ENCODE peak calls at places on chromosome 14, in seven cellular contexts. X is transverse colon, S is stomach, G is A549, T is SK-N-SH, V is suprapubic skin, O is H1. W is an unnamed sample. For H3K9me3, the result is how much of the 10 kb centered on the place peaks cover.

GRCh38 chr14:23648764-23649460 is 12.7 kb downstream of the DHRS2 start:
- DNase-seq in X (no peak), V (no peak), O (no peak), T (no peak), S (no peak), G (no peak), W (no peak)

GRCh38 chr14:86003998-86004397 is 474.1 kb downstream of the FLRT2 start:
- DNase-seq in V (no peak), S (no peak), G (no peak), T (no peak), X (no peak), O (no peak), W (no peak)

GRCh38 chr14:51625170-51625569 is 26.5 kb upstream of the FRMD6 start:
- DNase-seq in O (no peak), T (no peak), G (no peak), V (no peak), S (no peak), X (no peak), W (no peak)

GRCh38 chr14:42921876-42922275 is 1315.2 kb downstream of the LRFN5 start:
- DNase-seq in X (no peak), V (no peak), O (no peak), G (no peak), S (no peak), T (no peak), W (no peak)

GRCh38 chr14:99190696-99191662 is 81.0 kb downstream of the BCL11B start:
- DNase-seq in T (no peak), O (no peak), X (no peak), G (no peak), V (no peak), S (no peak), W (no peak)

GRCh38 chr14:54364555-54365415 is 32.0 kb upstream of the CDKN3 start:
- DNase-seq in V (no peak), X (no peak), T (no peak), O (peak), S (no peak), G (no peak), W (no peak)

GRCh38 chr14:68476212-68476964 is 316.5 kb downstream of the ZFP36L1 start:
- DNase-seq in X (peak), G (no peak), V (no peak), S (no peak), O (peak), T (no peak), W (peak)

GRCh38 chr14:53167602-53168328 is 14.6 kb upstream of the DDHD1 start:
- DNase-seq in G (no peak), S (no peak), T (no peak), X (no peak), O (no peak), V (no peak), W (no peak)

GRCh38 chr14:102723650-102724049 is 53.6 kb upstream of the TRAF3 start:
- DNase-seq in S (no peak), T (no peak), X (no peak), O (no peak), V (no peak), G (no peak), W (no peak)

GRCh38 chr14:29925106-29925722 is 2.4 kb downstream of the PRKD1 start:
- DNase-seq in V (no peak), S (no peak), T (no peak), G (no peak), X (no peak), O (no peak), W (no peak)

GRCh38 chr14:104239185-104239775 is 100.9 kb downstream of the KIF26A start:
- DNase-seq in X (no peak), G (no peak), V (peak), S (peak), O (no peak), T (no peak), W (peak)

GRCh38 chr14:89171628-89172027 is 245.4 kb downstream of the FOXN3 start:
- DNase-seq in G (no peak), V (no peak), T (no peak), O (no peak), S (no peak), X (no peak), W (no peak)

GRCh38 chr14:32702571-32702970 is 236.1 kb upstream of the NPAS3 start:
- DNase-seq in O (no peak), S (no peak), V (no peak), G (no peak), X (peak), T (no peak), W (peak)

GRCh38 chr14:80522936-80523335 is 311.6 kb upstream of the DIO2 start:
- DNase-seq in V (no peak), X (no peak), O (no peak), G (no peak), S (no peak), T (no peak), W (no peak)

GRCh38 chr14:59283380-59283779 is 94.9 kb downstream of the DAAM1 start:
- DNase-seq in O (no peak), V (no peak), X (no peak), T (no peak), G (no peak), S (no peak), W (no peak)

GRCh38 chr14:72169521-72169920 is 237.3 kb downstream of the RGS6 start:
- DNase-seq in S (no peak), X (no peak), T (peak), G (no peak), O (no peak), V (no peak), W (no peak)

GRCh38 chr14:51224551-51224950 is 15.5 kb upstream of the TMX1 start:
- DNase-seq in V (no peak), S (no peak), O (no peak), G (no peak), X (no peak), T (no peak), W (no peak)

GRCh38 chr14:50600849-50601248 is 40.9 kb downstream of the ATL1 start:
- DNase-seq in V (no peak), O (no peak), X (no peak), G (no peak), T (no peak), S (peak), W (no peak)

GRCh38 chr14:23365353-23366162 is 586 bp upstream of the EFS start:
- DNase-seq in X (no peak), S (peak), V (no peak), T (peak), O (peak), G (no peak), W (no peak)

GRCh38 chr14:68657300-68658028 is 135.4 kb downstream of the ZFP36L1 start:
- DNase-seq in V (no peak), O (peak), G (no peak), S (no peak), X (no peak), T (no peak), W (no peak)

GRCh38 chr14:81303258-81303935 is 82.6 kb upstream of the GTF2A1 start:
- DNase-seq in G (no peak), S (peak), V (no peak), T (no peak), O (no peak), X (peak), W (no peak)

GRCh38 chr14:106622200-106622745 is 1095.9 kb downstream of the TMEM121 start:
- DNase-seq in T (no peak), S (no peak), G (no peak), X (peak), O (no peak), V (no peak), W (no peak)

GRCh38 chr14:50978888-50979287 is 34.6 kb upstream of the PYGL start:
- DNase-seq in G (no peak), T (no peak), V (no peak), S (no peak), O (no peak), X (no peak), W (no peak)

GRCh38 chr14:105845725-105846309 is 319.4 kb downstream of the TMEM121 start:
- DNase-seq in T (no peak), S (no peak), V (peak), X (no peak), O (no peak), G (no peak), W (no peak)

GRCh38 chr14:73503648-73504047 is 12.9 kb downstream of the RIOX1 start:
- DNase-seq in X (no peak), S (no peak), G (no peak), V (no peak), T (no peak), O (no peak), W (no peak)

GRCh38 chr14:68309121-68309520 is 483.7 kb downstream of the ZFP36L1 start:
- DNase-seq in X (no peak), G (no peak), T (no peak), O (no peak), V (no peak), S (no peak), W (no peak)

GRCh38 chr14:80978403-80978802 is 23.0 kb downstream of the TSHR start:
- DNase-seq in V (no peak), T (peak), O (no peak), X (no peak), G (no peak), S (no peak), W (no peak)

GRCh38 chr14:23167006-23167847 is 16.2 kb downstream of the SLC7A8 start:
- DNase-seq in S (no peak), X (no peak), T (no peak), V (peak), O (no peak), G (no peak), W (no peak)

GRCh38 chr14:101228949-101229541 is 325.5 kb upstream of the RTL1 start:
- DNase-seq in G (peak), V (no peak), S (no peak), O (peak), T (peak), X (no peak), W (no peak)
- TF ChIP-seq CTCF in G (no peak), V (no peak), S (no peak), O (no peak), T (no peak), X (no peak), W (no peak)

DNA sequence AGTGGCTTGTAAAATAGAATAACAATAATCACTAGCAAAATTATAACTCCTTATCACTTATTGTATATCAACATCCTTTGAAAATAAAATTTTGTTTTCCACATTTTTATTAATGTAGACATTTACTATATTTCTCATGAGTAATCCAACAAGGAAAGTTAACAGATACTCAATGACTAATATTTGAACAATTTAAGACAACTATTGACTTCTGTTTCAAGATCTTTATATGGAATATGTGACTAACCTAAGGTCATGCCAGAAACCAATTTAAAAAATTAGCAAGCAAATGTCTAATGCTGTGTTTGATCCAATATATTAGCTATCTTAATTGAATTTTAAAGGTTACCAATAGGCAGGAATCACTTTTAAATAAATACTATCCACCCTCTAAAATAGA is 638.5 kb upstream of the FLRT2 start:
- DNase-seq in O (no peak), V (no peak), S (no peak), G (no peak), X (no peak), T (no peak), W (no peak)
- H3K9me3 ChIP-seq in O (under half), V (under half), S (under half), G (under half), X (under half), T (under half), W (under half)

DNA sequence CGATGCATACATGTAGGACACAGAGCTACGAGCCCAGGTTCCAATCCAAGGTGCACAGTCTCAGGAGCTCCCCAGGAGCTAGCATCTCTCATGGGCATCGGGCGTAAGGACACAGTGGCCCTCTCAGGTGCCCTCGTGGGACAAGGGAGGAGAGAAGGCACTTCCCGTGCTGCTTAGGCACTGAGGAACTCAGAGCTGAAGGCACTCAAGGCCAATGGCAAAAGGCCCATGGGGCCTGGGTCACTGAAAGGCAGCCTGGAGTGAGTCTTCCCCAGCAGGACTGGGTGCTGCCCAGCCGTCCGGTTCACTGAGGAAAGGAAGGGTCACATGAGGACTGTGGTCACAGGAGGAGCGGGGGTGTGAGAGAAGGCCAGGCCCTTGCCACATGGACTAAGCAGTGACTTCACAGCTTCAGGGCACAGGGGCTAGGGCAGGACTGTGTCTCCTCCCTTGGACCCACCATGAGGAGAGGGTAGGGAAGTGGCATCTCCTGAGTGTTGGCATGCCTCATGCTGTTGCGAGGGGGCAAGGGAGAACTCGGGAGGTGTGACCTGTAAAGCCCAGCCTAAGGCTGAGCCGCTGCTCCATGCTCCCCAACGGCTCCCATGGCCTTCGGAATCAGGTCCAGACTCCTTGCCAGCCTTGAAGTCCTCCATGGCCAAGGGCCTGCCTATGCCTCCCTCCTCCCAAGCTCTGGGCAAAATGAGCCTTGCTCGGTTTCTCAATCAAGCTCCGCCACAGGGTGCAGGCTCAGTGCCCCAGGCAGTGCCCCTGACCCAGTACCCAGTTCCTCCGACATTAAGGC is 51.8 kb downstream of the CHGA start:
- DNase-seq in V (no peak), O (no peak), X (no peak), S (no peak), T (no peak), G (no peak), W (no peak)
- TF ChIP-seq EP300 in V (no peak), O (no peak), X (no peak), S (no peak), T (no peak), G (no peak), W (no peak)

GRCh38 chr14:78763746-78764145 is 593.6 kb downstream of the NRXN3 start:
- DNase-seq in T (no peak), O (no peak), G (no peak), S (no peak), X (no peak), V (no peak), W (no peak)

GRCh38 chr14:78754059-78754458 is 583.9 kb downstream of the NRXN3 start:
- DNase-seq in S (no peak), V (no peak), X (no peak), T (no peak), O (no peak), G (no peak), W (no peak)

GRCh38 chr14:78752789-78753188 is 582.6 kb downstream of the NRXN3 start:
- DNase-seq in T (no peak), S (no peak), V (no peak), X (peak), G (no peak), O (no peak), W (no peak)

GRCh38 chr14:78762331-78762730 is 592.2 kb downstream of the NRXN3 start:
- DNase-seq in S (no peak), T (no peak), V (no peak), O (no peak), X (no peak), G (no peak), W (no peak)

DNA sequence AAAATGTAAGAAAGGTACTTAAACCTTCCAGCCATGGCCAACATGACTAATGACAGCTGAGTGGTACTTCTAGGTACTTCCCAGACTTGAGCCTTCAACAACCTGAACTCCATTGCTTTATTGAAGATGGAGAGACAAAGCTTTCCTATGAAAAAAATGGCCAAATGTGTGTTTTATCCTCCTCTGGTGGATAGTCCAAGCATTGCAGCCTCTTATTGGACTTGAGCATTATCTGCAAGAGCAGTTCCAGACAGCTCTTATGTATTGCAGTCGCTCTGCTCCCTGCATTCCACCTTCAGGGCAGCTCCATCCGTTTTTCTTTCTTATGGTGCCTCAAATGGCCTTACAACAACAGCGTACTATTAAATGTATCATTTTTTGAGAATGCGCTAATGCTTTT is 588.2 kb downstream of the NRXN3 start:
- DNase-seq in V (no peak), O (no peak), G (peak), X (no peak), S (no peak), T (peak), W (no peak)
- TF ChIP-seq CTCF in V (no peak), O (peak), G (peak), X (peak), S (peak), T (peak), W (no peak)

GRCh38 chr14:37615582-37616289 is 20.3 kb downstream of the TTC6 start:
- DNase-seq in O (no peak), T (no peak), X (no peak), S (no peak), V (no peak), G (no peak), W (no peak)
- H3K9me3 ChIP-seq in O (under half), T (under half), X (under half), S (under half), V (under half), G (under half), W (under half)

GRCh38 chr14:65226824-65227604 is 124.7 kb upstream of the MAX start:
- DNase-seq in V (no peak), S (peak), T (no peak), G (no peak), X (peak), O (no peak), W (no peak)
- TF ChIP-seq EP300 in V (no peak), S (no peak), T (no peak), G (peak), X (no peak), O (no peak), W (no peak)